ENCODE peak calls at places on chromosomes 2 and 18, in ten cellular contexts. G is HTR-8/SVneo; H is heart left ventricle; P is OCI-M1; V is activated T-helper 2 cell treated with anti-CD3 and anti-CD28 coated beads, Interferon-gamma antibody, Interleukin-2, Interleukin-4, amounts not matched to agents 10 μg/mL and 5 μg/mL and 100 μg/mL, durations not matched to agents 14 hours and 24 hours and 36 hours; A is mucosa of descending colon; E is lower lobe of right lung; Z is GM13976; J is stimulated activated CD4-positive, alpha-beta T cell treated with anti-CD3 and anti-CD28 coated beads, Interleukin-15, amount 100 ng/mL, for 1 hour; W is activated T-cell treated with anti-CD3 and anti-CD28 coated beads, Interleukin-2, amount 50 U/mL, for 1 hour. M is an unnamed sample.

GRCh38 chr2:152635635-152636298 is 81.5 kb downstream of the PRPF40A start:
- DNase-seq in G (peak; percentile 48), H (peak; percentile 54), P (peak; percentile 57), V (peak; percentile 46), A (no peak), E (peak; percentile 50), Z (peak; percentile 55), J (peak; percentile 26), W (peak; percentile 56), M (no peak)

GRCh38 chr2:124623560-124623959 is 598.5 kb downstream of the CNTNAP5 start:
- DNase-seq in G (no peak), H (no peak), P (no peak), V (no peak), A (no peak), E (no peak), Z (no peak), J (no peak), W (no peak), M (no peak)

GRCh38 chr2:230687498-230687897 is 25.1 kb upstream of the CAB39 start:
- DNase-seq in G (peak; percentile 69), H (no peak), P (no peak), V (no peak), A (no peak), E (no peak), Z (no peak), J (no peak), W (no peak), M (peak; percentile 56)

GRCh38 chr2:176638167-176639015 is 369.1 kb downstream of the MTX2 start:
- DNase-seq in G (peak; percentile 74), H (peak; percentile 70), P (peak; percentile 69), V (peak; percentile 29), A (peak; percentile 71), E (peak; percentile 67), Z (peak; percentile 87), J (peak; percentile 45), W (peak; percentile 68), M (no peak)

GRCh38 chr18:58493516-58494253 is 135.2 kb downstream of the ALPK2 start:
- DNase-seq in G (peak; percentile 76), H (peak; percentile 73), P (peak; percentile 81), V (peak; percentile 58), A (peak; percentile 65), E (peak; percentile 60), Z (peak; percentile 82), J (peak; percentile 45), W (peak; percentile 63), M (peak; percentile 57)

GRCh38 chr2:154813636-154814035 is 115.1 kb downstream of the KCNJ3 start:
- DNase-seq in G (no peak), H (no peak), P (no peak), V (no peak), A (no peak), E (no peak), Z (no peak), J (no peak), W (no peak), M (no peak)

GRCh38 chr2:240983996-240984498 is 14.4 kb upstream of the SNED1 start:
- DNase-seq in G (no peak), H (no peak), P (no peak), V (no peak), A (peak; percentile 46), E (peak; percentile 45), Z (no peak), J (no peak), W (no peak), M (no peak)

GRCh38 chr2:109636290-109636675 is 22.1 kb downstream of the SOWAHC start:
- DNase-seq in G (no peak), H (no peak), P (no peak), V (no peak), A (no peak), E (no peak), Z (no peak), J (no peak), W (no peak), M (peak; percentile 49)

GRCh38 chr2:238700122-238700457 is 147.8 kb upstream of the TWIST2 start:
- DNase-seq in G (no peak), H (peak; percentile 39), P (peak; percentile 5), V (no peak), A (no peak), E (peak; percentile 80), Z (no peak), J (no peak), W (no peak), M (peak; percentile 75)

GRCh38 chr18:45250479-45250878 is 364.8 kb upstream of the SLC14A2 start:
- DNase-seq in G (no peak), H (no peak), P (no peak), V (no peak), A (no peak), E (no peak), Z (no peak), J (no peak), W (no peak), M (no peak)

GRCh38 chr2:37637985-37638384 is 33.5 kb downstream of the CDC42EP3 start:
- DNase-seq in G (no peak), H (no peak), P (no peak), V (no peak), A (no peak), E (no peak), Z (no peak), J (no peak), W (no peak), M (no peak)

GRCh38 chr2:103991591-103991990 is 862.3 kb upstream of the POU3F3 start:
- DNase-seq in G (no peak), H (no peak), P (peak; percentile 28), V (no peak), A (no peak), E (no peak), Z (no peak), J (no peak), W (no peak), M (no peak)

GRCh38 chr2:92073036-92073814 is 2798.0 kb upstream of the TEKT4 start:
- DNase-seq in G (no peak), H (no peak), P (no peak), V (no peak), A (peak; percentile 42), E (peak; percentile 20), Z (peak; percentile 1), J (no peak), W (peak; percentile 6), M (no peak)

GRCh38 chr2:37449686-37450392 is 105.4 kb downstream of the QPCT start:
- DNase-seq in G (no peak), H (no peak), P (no peak), V (no peak), A (no peak), E (no peak), Z (no peak), J (no peak), W (no peak), M (no peak)

GRCh38 chr2:178829299-178829698 is 22.1 kb upstream of the TTN start:
- DNase-seq in G (no peak), H (no peak), P (peak; percentile 52), V (no peak), A (no peak), E (no peak), Z (no peak), J (no peak), W (no peak), M (no peak)

GRCh38 chr2:138707424-138708074 is 72.6 kb downstream of the NXPH2 start:
- DNase-seq in G (no peak), H (no peak), P (no peak), V (no peak), A (no peak), E (no peak), Z (no peak), J (no peak), W (no peak), M (no peak)

GRCh38 chr2:225354281-225354774 is 45.2 kb upstream of the NYAP2 start:
- DNase-seq in G (peak; percentile 2), H (no peak), P (peak; percentile 42), V (no peak), A (no peak), E (no peak), Z (no peak), J (no peak), W (no peak), M (no peak)

GRCh38 chr18:48997985-48998831 is 47.4 kb upstream of the SMAD7 start:
- DNase-seq in G (peak; percentile 92), H (peak; percentile 56), P (no peak), V (no peak), A (no peak), E (peak; percentile 87), Z (peak; percentile 68), J (no peak), W (no peak), M (peak; percentile 98)

GRCh38 chr2:232523682-232524597 is 2.0 kb upstream of the CHRND start:
- DNase-seq in G (peak; percentile 50), H (no peak), P (peak; percentile 16), V (peak; percentile 20), A (no peak), E (no peak), Z (no peak), J (no peak), W (peak; percentile 33), M (peak; percentile 41)

GRCh38 chr2:38377501-38378258 is 607 bp upstream of the ATL2 start:
- DNase-seq in G (peak; percentile 86), H (no peak), P (no peak), V (no peak), A (no peak), E (no peak), Z (no peak), J (no peak), W (no peak), M (peak; percentile 81)

GRCh38 chr2:240820607-240821428 is 799 bp upstream of the KIF1A start:
- DNase-seq in G (no peak), H (no peak), P (no peak), V (no peak), A (no peak), E (no peak), Z (peak; percentile 32), J (no peak), W (no peak), M (no peak)

GRCh38 chr2:10333247-10333613 is 30.5 kb downstream of the HPCAL1 start:
- DNase-seq in G (no peak), H (no peak), P (peak; percentile 76), V (no peak), A (no peak), E (no peak), Z (no peak), J (no peak), W (no peak), M (no peak)

GRCh38 chr18:55861266-55861665 is 273.3 kb upstream of the TCF4 start:
- DNase-seq in G (no peak), H (no peak), P (peak; percentile 21), V (no peak), A (no peak), E (no peak), Z (no peak), J (no peak), W (no peak), M (no peak)

GRCh38 chr2:56333812-56334485 is 150.2 kb downstream of the CCDC85A start:
- DNase-seq in G (peak; percentile 4), H (no peak), P (no peak), V (no peak), A (no peak), E (no peak), Z (no peak), J (no peak), W (no peak), M (no peak)

M was measured in PC-9.